ENCODE peak calls at places on chromosomes 16 and 17, in eight cellular contexts. One of them, this sample, is unnamed.

GRCh38 chr16:31177136-31177535 is 2.8 kb upstream of the FUS start:
- DNase-seq in neural progenitor cell: no peak
- DNase-seq in psoas muscle: no peak
- DNase-seq in colonic mucosa: no peak
- DNase-seq in Panc1: no peak
- DNase-seq in body of pancreas: no peak
- DNase-seq in left lung: no peak
- DNase-seq in PC-3: peak; percentile 73
- DNase-seq in this sample: no peak

GRCh38 chr17:31484821-31485220 is 93.3 kb downstream of the RAB11FIP4 start:
- DNase-seq in neural progenitor cell: no peak
- DNase-seq in psoas muscle: no peak
- DNase-seq in colonic mucosa: no peak
- DNase-seq in Panc1: no peak
- DNase-seq in body of pancreas: no peak
- DNase-seq in left lung: no peak
- DNase-seq in PC-3: no peak
- DNase-seq in this sample: no peak

GRCh38 chr17:11330871-11331270 is 89.9 kb downstream of the SHISA6 start:
- DNase-seq in neural progenitor cell: peak; percentile 77
- DNase-seq in psoas muscle: no peak
- DNase-seq in colonic mucosa: no peak
- DNase-seq in Panc1: no peak
- DNase-seq in body of pancreas: no peak
- DNase-seq in left lung: no peak
- DNase-seq in PC-3: no peak
- DNase-seq in this sample: no peak

GRCh38 chr17:74780443-74781238 is 4.5 kb upstream of the NAT9 start:
- DNase-seq in neural progenitor cell: peak; percentile 74
- DNase-seq in psoas muscle: no peak
- DNase-seq in colonic mucosa: no peak
- DNase-seq in Panc1: no peak
- DNase-seq in body of pancreas: no peak
- DNase-seq in left lung: no peak
- DNase-seq in PC-3: peak; percentile 57
- DNase-seq in this sample: no peak

GRCh38 chr17:36501963-36502362 is 15.5 kb downstream of the ZNHIT3 start:
- DNase-seq in neural progenitor cell: no peak
- DNase-seq in psoas muscle: no peak
- DNase-seq in colonic mucosa: no peak
- DNase-seq in Panc1: no peak
- DNase-seq in body of pancreas: no peak
- DNase-seq in left lung: no peak
- DNase-seq in PC-3: no peak
- DNase-seq in this sample: no peak

GRCh38 chr16:87762620-87763019 is 3.2 kb downstream of the KLHDC4 start:
- DNase-seq in neural progenitor cell: no peak
- DNase-seq in psoas muscle: no peak
- DNase-seq in colonic mucosa: peak; percentile 79
- DNase-seq in Panc1: no peak
- DNase-seq in body of pancreas: no peak
- DNase-seq in left lung: no peak
- DNase-seq in PC-3: peak; percentile 32
- DNase-seq in this sample: no peak

GRCh38 chr16:4404247-4404966 is 12.0 kb downstream of the CORO7 start:
- DNase-seq in neural progenitor cell: peak; percentile 85
- DNase-seq in psoas muscle: no peak
- DNase-seq in colonic mucosa: peak; percentile 36
- DNase-seq in Panc1: no peak
- DNase-seq in body of pancreas: peak; percentile 61
- DNase-seq in left lung: no peak
- DNase-seq in PC-3: peak; percentile 37
- DNase-seq in this sample: no peak

GRCh38 chr16:7289299-7289698 is 43.3 kb upstream of the RBFOX1 start:
- DNase-seq in neural progenitor cell: no peak
- DNase-seq in psoas muscle: no peak
- DNase-seq in colonic mucosa: no peak
- DNase-seq in Panc1: no peak
- DNase-seq in body of pancreas: no peak
- DNase-seq in left lung: no peak
- DNase-seq in PC-3: no peak
- DNase-seq in this sample: no peak

GRCh38 chr17:7237266-7237760 is 1.9 kb downstream of the PHF23 start:
- DNase-seq in neural progenitor cell: no peak
- DNase-seq in psoas muscle: no peak
- DNase-seq in colonic mucosa: no peak
- DNase-seq in Panc1: no peak
- DNase-seq in body of pancreas: no peak
- DNase-seq in left lung: no peak
- DNase-seq in PC-3: no peak
- DNase-seq in this sample: no peak

GRCh38 chr17:65177901-65178300 is 40.7 kb downstream of the RGS9 start:
- DNase-seq in neural progenitor cell: no peak
- DNase-seq in psoas muscle: no peak
- DNase-seq in colonic mucosa: no peak
- DNase-seq in Panc1: no peak
- DNase-seq in body of pancreas: no peak
- DNase-seq in left lung: no peak
- DNase-seq in PC-3: peak; percentile 59
- DNase-seq in this sample: no peak

GRCh38 chr16:80015566-80015965 is 415.0 kb upstream of the MAF start:
- DNase-seq in neural progenitor cell: no peak
- DNase-seq in psoas muscle: no peak
- DNase-seq in colonic mucosa: no peak
- DNase-seq in Panc1: no peak
- DNase-seq in body of pancreas: no peak
- DNase-seq in left lung: no peak
- DNase-seq in PC-3: no peak
- DNase-seq in this sample: no peak

GRCh38 chr17:4156750-4157381 is 13.9 kb downstream of the CYB5D2 start:
- DNase-seq in neural progenitor cell: peak; percentile 29
- DNase-seq in psoas muscle: no peak
- DNase-seq in colonic mucosa: no peak
- DNase-seq in Panc1: no peak
- DNase-seq in body of pancreas: no peak
- DNase-seq in left lung: no peak
- DNase-seq in PC-3: no peak
- DNase-seq in this sample: no peak

GRCh38 chr17:17929655-17930380 is 42.4 kb downstream of the TOM1L2 start:
- DNase-seq in neural progenitor cell: no peak
- DNase-seq in psoas muscle: no peak
- DNase-seq in colonic mucosa: no peak
- DNase-seq in Panc1: no peak
- DNase-seq in body of pancreas: no peak
- DNase-seq in left lung: no peak
- DNase-seq in PC-3: no peak
- DNase-seq in this sample: no peak

GRCh38 chr17:489758-490329 is 137.2 kb upstream of the RPH3AL start:
- DNase-seq in neural progenitor cell: peak; percentile 52
- DNase-seq in psoas muscle: peak; percentile 37
- DNase-seq in colonic mucosa: peak; percentile 32
- DNase-seq in Panc1: peak; percentile 24
- DNase-seq in body of pancreas: no peak
- DNase-seq in left lung: peak; percentile 90
- DNase-seq in PC-3: no peak
- DNase-seq in this sample: no peak

GRCh38 chr17:65277576-65277975 is 140.4 kb downstream of the RGS9 start:
- DNase-seq in neural progenitor cell: no peak
- DNase-seq in psoas muscle: no peak
- DNase-seq in colonic mucosa: peak; percentile 11
- DNase-seq in Panc1: no peak
- DNase-seq in body of pancreas: no peak
- DNase-seq in left lung: no peak
- DNase-seq in PC-3: no peak
- DNase-seq in this sample: no peak

GRCh38 chr16:72517154-72517553 is 345.2 kb upstream of the PMFBP1 start:
- DNase-seq in neural progenitor cell: no peak
- DNase-seq in psoas muscle: no peak
- DNase-seq in colonic mucosa: no peak
- DNase-seq in Panc1: no peak
- DNase-seq in body of pancreas: no peak
- DNase-seq in left lung: no peak
- DNase-seq in PC-3: no peak
- DNase-seq in this sample: no peak

GRCh38 chr16:67653131-67654068 is 6.7 kb downstream of the ACD start:
- DNase-seq in neural progenitor cell: peak; percentile 51
- DNase-seq in psoas muscle: no peak
- DNase-seq in colonic mucosa: no peak
- DNase-seq in Panc1: no peak
- DNase-seq in body of pancreas: no peak
- DNase-seq in left lung: peak; percentile 80
- DNase-seq in PC-3: no peak
- DNase-seq in this sample: no peak

GRCh38 chr16:72621651-72622050 is 426.3 kb downstream of the ZFHX3 start:
- DNase-seq in neural progenitor cell: no peak
- DNase-seq in psoas muscle: no peak
- DNase-seq in colonic mucosa: no peak
- DNase-seq in Panc1: no peak
- DNase-seq in body of pancreas: no peak
- DNase-seq in left lung: no peak
- DNase-seq in PC-3: no peak
- DNase-seq in this sample: peak; percentile 26

GRCh38 chr17:39757176-39757662 is 19.5 kb downstream of the GRB7 start:
- DNase-seq in neural progenitor cell: no peak
- DNase-seq in psoas muscle: no peak
- DNase-seq in colonic mucosa: no peak
- DNase-seq in Panc1: no peak
- DNase-seq in body of pancreas: no peak
- DNase-seq in left lung: no peak
- DNase-seq in PC-3: no peak
- DNase-seq in this sample: no peak

GRCh38 chr16:84228321-84228838 is 11.4 kb downstream of the KCNG4 start:
- DNase-seq in neural progenitor cell: peak; percentile 31
- DNase-seq in psoas muscle: peak; percentile 82
- DNase-seq in colonic mucosa: peak; percentile 23
- DNase-seq in Panc1: peak; percentile 28
- DNase-seq in body of pancreas: peak; percentile 41
- DNase-seq in left lung: peak; percentile 85
- DNase-seq in PC-3: peak; percentile 77
- DNase-seq in this sample: peak; percentile 66

GRCh38 chr17:56451629-56452028 is 141.9 kb upstream of the NOG start:
- DNase-seq in neural progenitor cell: no peak
- DNase-seq in psoas muscle: no peak
- DNase-seq in colonic mucosa: no peak
- DNase-seq in Panc1: no peak
- DNase-seq in body of pancreas: no peak
- DNase-seq in left lung: no peak
- DNase-seq in PC-3: peak; percentile 53
- DNase-seq in this sample: no peak
- H3K27ac ChIP-seq in neural progenitor cell: no peak overlapping the region
- H3K27ac ChIP-seq in psoas muscle: no peak overlapping the region
- H3K27ac ChIP-seq in colonic mucosa: no peak overlapping the region
- H3K27ac ChIP-seq in Panc1: no peak overlapping the region
- H3K27ac ChIP-seq in body of pancreas: no peak overlapping the region
- H3K27ac ChIP-seq in left lung: no peak overlapping the region
- H3K27ac ChIP-seq in PC-3: no peak overlapping the region
- H3K27ac ChIP-seq in this sample: no peak overlapping the region

DNA sequence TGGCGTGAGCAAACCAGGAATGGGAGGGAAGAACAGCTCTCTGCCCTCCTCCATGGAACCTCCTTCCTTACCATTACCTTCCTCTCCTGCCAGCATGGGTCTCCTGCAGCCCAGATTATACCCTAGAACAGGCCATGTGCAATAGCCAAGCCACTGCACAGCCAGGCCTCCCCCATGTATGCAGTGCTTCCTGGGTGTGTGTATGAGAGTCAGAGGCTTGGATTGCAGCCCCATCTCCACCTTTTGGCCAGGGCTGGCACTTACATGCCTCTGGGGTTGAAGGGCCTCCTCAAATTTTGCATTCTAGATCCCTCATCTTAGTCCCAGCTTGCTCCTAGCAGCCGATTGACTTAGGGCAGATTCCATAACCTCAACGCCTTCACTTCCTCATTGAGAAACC is 133.7 kb downstream of the GSG1L start:
- DNase-seq in neural progenitor cell: no peak
- DNase-seq in psoas muscle: no peak
- DNase-seq in colonic mucosa: no peak
- DNase-seq in Panc1: no peak
- DNase-seq in body of pancreas: no peak
- DNase-seq in left lung: no peak
- DNase-seq in PC-3: no peak
- DNase-seq in this sample: no peak
- H3K27me3 ChIP-seq in neural progenitor cell: peaks cover 12% of the 10 kb centered on the region
- H3K27me3 ChIP-seq in psoas muscle: no peaks in the 10 kb centered on the region
- H3K27me3 ChIP-seq in colonic mucosa: no peaks in the 10 kb centered on the region
- H3K27me3 ChIP-seq in Panc1: peaks cover 3% of the 10 kb centered on the region
- H3K27me3 ChIP-seq in body of pancreas: no peaks in the 10 kb centered on the region
- H3K27me3 ChIP-seq in left lung: no peaks in the 10 kb centered on the region
- H3K27me3 ChIP-seq in PC-3: peaks cover 10% of the 10 kb centered on the region
- H3K27me3 ChIP-seq in this sample: no peaks in the 10 kb centered on the region

GRCh38 chr16:24978370-24978914 is 36.7 kb downstream of the ARHGAP17 start:
- DNase-seq in neural progenitor cell: no peak
- DNase-seq in psoas muscle: no peak
- DNase-seq in colonic mucosa: no peak
- DNase-seq in Panc1: no peak
- DNase-seq in body of pancreas: no peak
- DNase-seq in left lung: no peak
- DNase-seq in PC-3: no peak
- DNase-seq in this sample: no peak
- H3K27ac ChIP-seq in neural progenitor cell: no peak overlapping the region
- H3K27ac ChIP-seq in psoas muscle: peak overlapping the region; percentile 87
- H3K27ac ChIP-seq in colonic mucosa: peak overlapping the region; percentile 7
- H3K27ac ChIP-seq in Panc1: peak overlapping the region; percentile 60
- H3K27ac ChIP-seq in body of pancreas: no peak overlapping the region
- H3K27ac ChIP-seq in left lung: peak overlapping the region; percentile 51
- H3K27ac ChIP-seq in PC-3: no peak overlapping the region
- H3K27ac ChIP-seq in this sample: peak overlapping the region; percentile 80

GRCh38 chr17:79591695-79592094 is 19.2 kb downstream of the RBFOX3 start:
- DNase-seq in neural progenitor cell: no peak
- DNase-seq in psoas muscle: no peak
- DNase-seq in colonic mucosa: no peak
- DNase-seq in Panc1: no peak
- DNase-seq in body of pancreas: no peak
- DNase-seq in left lung: no peak
- DNase-seq in PC-3: no peak
- DNase-seq in this sample: no peak
- H3K27me3 ChIP-seq in neural progenitor cell: no peaks in the 10 kb centered on the region
- H3K27me3 ChIP-seq in psoas muscle: no peaks in the 10 kb centered on the region
- H3K27me3 ChIP-seq in colonic mucosa: no peaks in the 10 kb centered on the region
- H3K27me3 ChIP-seq in Panc1: peaks cover 27% of the 10 kb centered on the region
- H3K27me3 ChIP-seq in body of pancreas: no peaks in the 10 kb centered on the region
- H3K27me3 ChIP-seq in left lung: no peaks in the 10 kb centered on the region
- H3K27me3 ChIP-seq in PC-3: peaks cover 82% of the 10 kb centered on the region
- H3K27me3 ChIP-seq in this sample: peaks cover 2% of the 10 kb centered on the region

GRCh38 chr17:27473748-27474609 is 17.7 kb downstream of the KSR1 start:
- DNase-seq in neural progenitor cell: no peak
- DNase-seq in psoas muscle: no peak
- DNase-seq in colonic mucosa: no peak
- DNase-seq in Panc1: no peak
- DNase-seq in body of pancreas: peak; percentile 91
- DNase-seq in left lung: no peak
- DNase-seq in PC-3: no peak
- DNase-seq in this sample: no peak
- H3K27ac ChIP-seq in neural progenitor cell: no peak overlapping the region
- H3K27ac ChIP-seq in psoas muscle: no peak overlapping the region
- H3K27ac ChIP-seq in colonic mucosa: peak overlapping the region; percentile 29
- H3K27ac ChIP-seq in Panc1: peak overlapping the region; percentile 19
- H3K27ac ChIP-seq in body of pancreas: peak overlapping the region; percentile 69
- H3K27ac ChIP-seq in left lung: no peak overlapping the region
- H3K27ac ChIP-seq in PC-3: no peak overlapping the region
- H3K27ac ChIP-seq in this sample: no peak overlapping the region

This sample was measured in AG04450.